ENCODE peak calls at places on chromosomes 7 and 10, in five cellular contexts. Q is activated CD8-positive, alpha-beta memory T cell treated with anti-CD3 and anti-CD28 coated beads for 1 hour; S is iris pigment epithelial cell; W is right lobe of liver; X is activated T-cell treated with anti-CD3 and anti-CD28 coated beads for 1 hour. T is an unnamed sample.

GRCh38 chr7:142482899-142483658 is 225.2 kb upstream of the PRSS58 start:
- DNase-seq in Q (no peak), S (peak), W (no peak), X (peak), T (no peak)

GRCh38 chr10:101123085-101123814 is 7.8 kb upstream of the TLX1 start:
- DNase-seq in Q (no peak), S (no peak), W (no peak), X (no peak), T (no peak)

GRCh38 chr10:35546824-35547225 is 58.3 kb upstream of the GJD4 start:
- DNase-seq in Q (no peak), S (peak), W (no peak), X (no peak), T (no peak)

GRCh38 chr10:119445311-119445934 is 97.1 kb downstream of the RGS10 start:
- DNase-seq in Q (peak), S (peak), W (peak), X (peak), T (peak)

GRCh38 chr7:30559566-30559965 is 35.1 kb upstream of the GARS1 start:
- DNase-seq in Q (no peak), S (no peak), W (no peak), X (no peak), T (no peak)

GRCh38 chr10:48467669-48468068 is 137.2 kb downstream of the ARHGAP22 start:
- DNase-seq in Q (no peak), S (no peak), W (no peak), X (no peak), T (no peak)

GRCh38 chr7:158934628-158935027 is 78.3 kb downstream of the DYNC2I1 start:
- DNase-seq in Q (no peak), S (no peak), W (no peak), X (no peak), T (no peak)

GRCh38 chr10:12710594-12711343 is 290.7 kb downstream of the CCDC3 start:
- DNase-seq in Q (peak), S (peak), W (peak), X (peak), T (peak)

GRCh38 chr10:132383026-132383565 is 13.9 kb upstream of the PWWP2B start:
- DNase-seq in Q (no peak), S (no peak), W (no peak), X (no peak), T (no peak)

GRCh38 chr7:150400779-150401423 is 21.8 kb downstream of the ZNF775 start:
- DNase-seq in Q (no peak), S (no peak), W (no peak), X (no peak), T (no peak)

GRCh38 chr10:14086596-14086995 is 244.1 kb downstream of the FRMD4A start:
- DNase-seq in Q (no peak), S (peak), W (no peak), X (no peak), T (no peak)

GRCh38 chr7:44505595-44505994 is 15.1 kb upstream of the NUDCD3 start:
- DNase-seq in Q (no peak), S (no peak), W (no peak), X (no peak), T (no peak)

GRCh38 chr10:8056891-8057331 is 2.4 kb downstream of the GATA3 start:
- DNase-seq in Q (no peak), S (no peak), W (no peak), X (no peak), T (peak)

GRCh38 chr10:49571419-49571818 is 32.5 kb upstream of the ERCC6 start:
- DNase-seq in Q (no peak), S (peak), W (no peak), X (no peak), T (no peak)

GRCh38 chr10:111784386-111784785 is 399.2 kb downstream of the GPAM start:
- DNase-seq in Q (no peak), S (no peak), W (no peak), X (no peak), T (no peak)

T was measured in CD4-positive, alpha-beta T cell.